ENCODE peak calls at places on chromosome 6, in six cellular contexts. M is CD8-positive, alpha-beta T cell; A is fibroblast of mammary gland; I is brain microvascular endothelial cell; X is A549; G is osteocyte. O is an unnamed sample.

GRCh38 chr6:32947552-32948465 is 5.1 kb downstream of the HLA-DMA start:
- DNase-seq in I (peak; percentile 16), A (peak; percentile 40), X (peak; percentile 75), M (no peak), G (no peak), O (no peak)

GRCh38 chr6:80932364-80932763 is 820.1 kb downstream of the TENT5A start:
- DNase-seq in I (peak; percentile 2), A (peak; percentile 65), X (no peak), G (no peak), M (no peak), O (no peak)

GRCh38 chr6:112938656-112939055 is 591.5 kb downstream of the RFPL4B start:
- DNase-seq in X (no peak), I (no peak), A (peak; percentile 25), G (no peak), M (no peak), O (no peak)

GRCh38 chr6:7532232-7532631 is 9.2 kb upstream of the DSP start:
- DNase-seq in G (no peak), X (no peak), M (no peak), I (no peak), A (no peak), O (peak; percentile 34)

GRCh38 chr6:38143191-38144154 is 323.9 kb downstream of the ZFAND3 start:
- DNase-seq in X (no peak), M (no peak), A (no peak), G (peak; percentile 25), I (no peak), O (no peak)

GRCh38 chr6:154370545-154370944 is 13.9 kb upstream of the IPCEF1 start:
- DNase-seq in A (peak; percentile 52), I (peak; percentile 47), G (peak; percentile 32), X (peak; percentile 39), M (no peak), O (no peak)

GRCh38 chr6:31697555-31697954 is 5.6 kb downstream of the ABHD16A start:
- DNase-seq in G (no peak), A (no peak), I (no peak), X (no peak), M (no peak), O (no peak)

GRCh38 chr6:132279592-132280139 is 121.6 kb downstream of the MOXD1 start:
- DNase-seq in I (peak; percentile 59), X (peak; percentile 65), A (peak; percentile 71), M (peak; percentile 39), G (peak; percentile 87), O (peak; percentile 41)

GRCh38 chr6:122953766-122954165 is 42.3 kb upstream of the CLVS2 start:
- DNase-seq in G (no peak), A (peak; percentile 52), M (no peak), X (no peak), I (no peak), O (no peak)

GRCh38 chr6:146893690-146894089 is 294.9 kb downstream of the ADGB start:
- DNase-seq in I (no peak), M (no peak), X (no peak), A (no peak), G (no peak), O (no peak)

GRCh38 chr6:13030421-13030820 is 297.9 kb downstream of the TBC1D7 start:
- DNase-seq in A (no peak), M (no peak), G (no peak), X (no peak), I (no peak), O (no peak)

GRCh38 chr6:47042238-47042843 is at the start of gene ADGRF1:
- DNase-seq in A (no peak), M (no peak), G (no peak), X (no peak), I (no peak), O (no peak)

GRCh38 chr6:168188974-168189678 is 110.1 kb upstream of the FRMD1 start:
- DNase-seq in A (no peak), G (peak; percentile 68), X (no peak), M (no peak), I (no peak), O (no peak)

GRCh38 chr6:12008366-12009179 is 3.5 kb upstream of the HIVEP1 start:
- DNase-seq in I (peak; percentile 63), M (peak; percentile 73), G (peak; percentile 89), A (peak; percentile 38), X (peak; percentile 71), O (peak; percentile 77)

GRCh38 chr6:162907876-162908481 is 180.2 kb downstream of the PACRG start:
- DNase-seq in A (peak; percentile 71), I (peak; percentile 32), X (peak; percentile 52), G (no peak), M (no peak), O (no peak)

GRCh38 chr6:158019416-158019815 is 37.8 kb downstream of the SYNJ2 start:
- DNase-seq in M (no peak), A (no peak), I (no peak), G (no peak), X (no peak), O (no peak)

GRCh38 chr6:69796081-69796626 is 656 bp downstream of the LMBRD1 start:
- DNase-seq in A (peak; percentile 44), I (peak; percentile 43), M (peak; percentile 21), X (peak; percentile 23), G (no peak), O (no peak)

GRCh38 chr6:82362868-82363267 is 749 bp upstream of the TPBG start:
- DNase-seq in M (no peak), I (peak; percentile 17), X (no peak), G (no peak), A (peak; percentile 98), O (no peak)

GRCh38 chr6:28336284-28337024 is 506 bp upstream of the ZSCAN31 start:
- DNase-seq in I (peak; percentile 29), X (no peak), G (no peak), A (peak; percentile 23), M (no peak), O (no peak)

GRCh38 chr6:96898241-96898851 is 655 bp upstream of the NDUFAF4 start:
- DNase-seq in X (peak; percentile 6), A (peak; percentile 38), M (no peak), G (no peak), I (no peak), O (no peak)

GRCh38 chr6:11202513-11203305 is 29.8 kb downstream of the NEDD9 start:
- DNase-seq in I (no peak), A (no peak), G (no peak), X (no peak), M (no peak), O (peak; percentile 17)

GRCh38 chr6:33731751-33732282 is 14.9 kb downstream of the IP6K3 start:
- DNase-seq in A (no peak), X (no peak), G (no peak), I (no peak), M (no peak), O (no peak)

GRCh38 chr6:155121699-155122098 is 126.6 kb downstream of the TIAM2 start:
- DNase-seq in G (no peak), I (no peak), A (no peak), M (no peak), X (no peak), O (no peak)

GRCh38 chr6:14965340-14966102 is 280.3 kb upstream of the JARID2 start:
- DNase-seq in G (no peak), M (no peak), X (no peak), A (no peak), I (no peak), O (no peak)

GRCh38 chr6:46381579-46381978 is 109.7 kb downstream of the RCAN2 start:
- DNase-seq in X (no peak), G (no peak), M (no peak), I (no peak), A (no peak), O (no peak)

DNA sequence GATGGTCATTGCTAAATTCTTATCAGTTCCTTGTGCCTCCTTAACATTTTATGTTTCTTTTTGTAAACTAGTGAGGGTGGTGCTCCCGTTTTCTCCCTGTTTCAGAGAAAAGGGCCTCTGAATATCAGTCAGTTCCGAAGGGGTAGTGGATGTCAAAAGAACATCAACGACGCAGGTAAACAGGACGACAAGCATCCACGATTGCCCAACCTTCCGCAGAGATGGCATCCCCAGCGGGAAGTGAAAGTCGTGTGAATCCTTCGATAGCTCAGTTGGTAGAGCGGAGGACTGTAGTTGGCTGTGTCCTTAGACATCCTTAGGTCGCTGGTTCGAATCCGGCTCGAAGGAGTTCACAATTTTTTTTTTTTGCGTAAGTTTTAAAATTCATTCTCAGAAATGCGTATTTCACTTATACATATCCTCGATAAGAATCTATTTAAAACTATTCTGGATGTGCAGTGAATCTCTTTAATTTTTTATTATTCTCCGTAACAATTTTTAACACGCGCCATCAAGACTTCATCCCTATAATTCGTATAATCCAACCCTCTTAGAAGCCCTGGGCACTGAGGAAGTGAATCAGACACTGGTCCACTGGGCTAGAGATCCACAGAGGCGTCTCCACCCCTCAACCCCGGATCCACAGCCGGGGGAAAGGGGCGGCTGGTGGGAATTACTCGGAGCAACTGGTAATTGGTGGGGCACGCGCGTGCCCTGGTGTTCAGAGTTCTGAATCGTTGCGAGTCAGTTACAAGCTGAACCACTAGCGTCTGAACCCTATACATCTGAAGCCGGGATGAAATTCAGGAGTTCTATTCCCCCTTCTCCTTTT is 27.9 kb upstream of the ABT1 start:
- DNase-seq in I (peak; percentile 88), X (peak; percentile 93), A (peak; percentile 93), M (peak; percentile 99), G (peak; percentile 97), O (peak; percentile 97)
- TF ChIP-seq CTCF in I (peak; percentile 54), X (peak; percentile 41), A (peak; percentile 38), M (peak; percentile 34), G (peak; percentile 45), O (no peak)

DNA sequence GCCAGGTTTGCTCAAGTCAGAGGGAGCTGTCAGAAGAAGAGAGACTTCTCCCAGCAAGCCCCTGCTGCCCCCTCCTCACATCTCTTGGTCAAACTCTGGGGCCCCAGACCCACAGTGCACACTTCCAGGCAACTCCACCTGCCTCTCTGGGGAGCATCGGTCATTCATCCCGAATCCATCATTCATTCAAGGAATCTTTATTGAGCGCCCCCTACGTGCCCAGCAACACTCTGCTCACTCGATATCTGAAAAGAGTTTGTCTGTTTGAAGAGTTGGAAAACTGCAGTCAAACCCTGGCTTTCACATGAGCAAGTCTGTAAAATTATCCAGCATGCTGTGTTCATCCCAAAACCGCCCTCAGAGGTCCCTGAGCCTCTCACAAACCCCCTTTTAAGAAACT is 66.2 kb downstream of the PRR18 start:
- DNase-seq in A (no peak), X (no peak), G (no peak), I (no peak), M (no peak), O (no peak)
- TF ChIP-seq CTCF in A (no peak), X (no peak), G (no peak), I (no peak), M (no peak), O (no peak)

DNA sequence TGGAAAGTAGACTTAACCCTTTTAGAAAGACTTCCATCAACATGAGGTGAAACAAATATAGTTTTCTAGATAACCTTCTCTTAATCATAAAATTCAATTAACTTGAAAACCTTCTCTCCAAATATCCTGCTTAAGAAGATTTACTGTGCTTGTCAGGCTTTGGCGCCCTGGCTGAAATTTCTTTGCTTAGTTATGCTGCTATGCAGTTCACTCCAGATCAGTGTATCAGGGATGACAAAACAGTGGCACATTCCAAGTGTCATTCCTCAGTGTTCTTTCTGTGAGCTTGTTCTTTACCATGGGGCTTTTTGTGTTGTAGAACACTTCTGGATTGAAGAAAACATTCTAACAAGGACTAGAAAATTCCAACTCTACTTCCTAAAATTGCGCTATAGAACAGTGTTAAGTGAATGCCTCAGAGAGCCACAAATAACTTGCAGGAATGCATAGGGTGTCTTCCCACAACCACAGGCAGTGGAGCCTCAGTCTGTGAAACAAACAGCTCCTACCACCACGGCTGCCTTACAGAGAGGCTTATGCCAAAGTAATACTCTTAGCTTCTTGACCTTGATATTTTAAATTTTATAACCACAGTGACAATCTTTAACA is 443.6 kb downstream of the CDC5L start:
- DNase-seq in A (no peak), M (no peak), I (peak; percentile 16), X (no peak), G (no peak), O (no peak)
- TF ChIP-seq CTCF in A (no peak), M (no peak), I (no peak), X (no peak), G (no peak), O (no peak)

GRCh38 chr6:50353603-50354002 is 303.9 kb upstream of the DEFB112 start:
- DNase-seq in I (no peak), M (no peak), A (no peak), G (no peak), X (no peak), O (no peak)
- TF ChIP-seq CTCF in I (no peak), M (no peak), A (no peak), G (no peak), X (no peak), O (peak; percentile 7)